ENCODE peak calls at places on chromosomes 6 and 20, in eight cellular contexts. One of them, this sample, is unnamed.

GRCh38 chr6:112235956-112236355 is 18.4 kb downstream of the LAMA4 start:
- DNase-seq in fibroblast of pulmonary artery: peak; percentile 93
- DNase-seq in OCI-LY7: no peak
- DNase-seq in A549: no peak
- DNase-seq in tibial nerve: no peak
- DNase-seq in ascending aorta: no peak
- DNase-seq in cardiac fibroblast: peak; percentile 98
- DNase-seq in fibroblast of mammary gland: peak; percentile 99
- DNase-seq in this sample: no peak

GRCh38 chr20:50792708-50793574 is 1.9 kb upstream of the BCAS4 start:
- DNase-seq in fibroblast of pulmonary artery: no peak
- DNase-seq in OCI-LY7: no peak
- DNase-seq in A549: no peak
- DNase-seq in tibial nerve: no peak
- DNase-seq in ascending aorta: no peak
- DNase-seq in cardiac fibroblast: no peak
- DNase-seq in fibroblast of mammary gland: no peak
- DNase-seq in this sample: no peak

GRCh38 chr6:83708970-83709747 is at the start of gene SNAP91:
- DNase-seq in fibroblast of pulmonary artery: peak; percentile 2
- DNase-seq in OCI-LY7: no peak
- DNase-seq in A549: peak; percentile 12
- DNase-seq in tibial nerve: no peak
- DNase-seq in ascending aorta: no peak
- DNase-seq in cardiac fibroblast: no peak
- DNase-seq in fibroblast of mammary gland: no peak
- DNase-seq in this sample: no peak

GRCh38 chr6:6680524-6680923 is 92.0 kb downstream of the LY86 start:
- DNase-seq in fibroblast of pulmonary artery: no peak
- DNase-seq in OCI-LY7: no peak
- DNase-seq in A549: no peak
- DNase-seq in tibial nerve: no peak
- DNase-seq in ascending aorta: no peak
- DNase-seq in cardiac fibroblast: no peak
- DNase-seq in fibroblast of mammary gland: no peak
- DNase-seq in this sample: no peak

GRCh38 chr6:82113231-82113630 is 134.3 kb downstream of the IBTK start:
- DNase-seq in fibroblast of pulmonary artery: no peak
- DNase-seq in OCI-LY7: no peak
- DNase-seq in A549: no peak
- DNase-seq in tibial nerve: no peak
- DNase-seq in ascending aorta: no peak
- DNase-seq in cardiac fibroblast: no peak
- DNase-seq in fibroblast of mammary gland: no peak
- DNase-seq in this sample: no peak

GRCh38 chr6:87391334-87391733 is 16.4 kb upstream of the CFAP206 start:
- DNase-seq in fibroblast of pulmonary artery: peak; percentile 48
- DNase-seq in OCI-LY7: peak; percentile 66
- DNase-seq in A549: peak; percentile 20
- DNase-seq in tibial nerve: no peak
- DNase-seq in ascending aorta: no peak
- DNase-seq in cardiac fibroblast: peak; percentile 44
- DNase-seq in fibroblast of mammary gland: peak; percentile 32
- DNase-seq in this sample: no peak

GRCh38 chr6:150413198-150413597 is 44.4 kb downstream of the IYD start:
- DNase-seq in fibroblast of pulmonary artery: no peak
- DNase-seq in OCI-LY7: no peak
- DNase-seq in A549: no peak
- DNase-seq in tibial nerve: no peak
- DNase-seq in ascending aorta: no peak
- DNase-seq in cardiac fibroblast: no peak
- DNase-seq in fibroblast of mammary gland: no peak
- DNase-seq in this sample: no peak

GRCh38 chr6:49205526-49205925 is 257.5 kb downstream of the MMUT start:
- DNase-seq in fibroblast of pulmonary artery: no peak
- DNase-seq in OCI-LY7: no peak
- DNase-seq in A549: no peak
- DNase-seq in tibial nerve: no peak
- DNase-seq in ascending aorta: no peak
- DNase-seq in cardiac fibroblast: no peak
- DNase-seq in fibroblast of mammary gland: no peak
- DNase-seq in this sample: no peak

GRCh38 chr6:33668914-33669313 is 42.6 kb downstream of the UQCC2 start:
- DNase-seq in fibroblast of pulmonary artery: no peak
- DNase-seq in OCI-LY7: peak; percentile 48
- DNase-seq in A549: peak; percentile 78
- DNase-seq in tibial nerve: no peak
- DNase-seq in ascending aorta: no peak
- DNase-seq in cardiac fibroblast: no peak
- DNase-seq in fibroblast of mammary gland: no peak
- DNase-seq in this sample: no peak

GRCh38 chr6:157267109-157267611 is 56.2 kb downstream of the TMEM242 start:
- DNase-seq in fibroblast of pulmonary artery: no peak
- DNase-seq in OCI-LY7: no peak
- DNase-seq in A549: no peak
- DNase-seq in tibial nerve: no peak
- DNase-seq in ascending aorta: no peak
- DNase-seq in cardiac fibroblast: no peak
- DNase-seq in fibroblast of mammary gland: no peak
- DNase-seq in this sample: no peak

GRCh38 chr6:6825153-6825847 is 236.8 kb downstream of the LY86 start:
- DNase-seq in fibroblast of pulmonary artery: no peak
- DNase-seq in OCI-LY7: no peak
- DNase-seq in A549: no peak
- DNase-seq in tibial nerve: no peak
- DNase-seq in ascending aorta: no peak
- DNase-seq in cardiac fibroblast: no peak
- DNase-seq in fibroblast of mammary gland: no peak
- DNase-seq in this sample: no peak

GRCh38 chr20:38997622-38998021 is 35.5 kb downstream of the DHX35 start:
- DNase-seq in fibroblast of pulmonary artery: no peak
- DNase-seq in OCI-LY7: peak; percentile 13
- DNase-seq in A549: no peak
- DNase-seq in tibial nerve: no peak
- DNase-seq in ascending aorta: no peak
- DNase-seq in cardiac fibroblast: no peak
- DNase-seq in fibroblast of mammary gland: no peak
- DNase-seq in this sample: no peak

GRCh38 chr6:144633886-144634285 is 348.8 kb downstream of the UTRN start:
- DNase-seq in fibroblast of pulmonary artery: no peak
- DNase-seq in OCI-LY7: no peak
- DNase-seq in A549: no peak
- DNase-seq in tibial nerve: no peak
- DNase-seq in ascending aorta: no peak
- DNase-seq in cardiac fibroblast: no peak
- DNase-seq in fibroblast of mammary gland: no peak
- DNase-seq in this sample: no peak

GRCh38 chr6:1603708-1604346 is 5.9 kb upstream of the FOXC1 start:
- DNase-seq in fibroblast of pulmonary artery: no peak
- DNase-seq in OCI-LY7: no peak
- DNase-seq in A549: no peak
- DNase-seq in tibial nerve: no peak
- DNase-seq in ascending aorta: no peak
- DNase-seq in cardiac fibroblast: no peak
- DNase-seq in fibroblast of mammary gland: no peak
- DNase-seq in this sample: no peak

GRCh38 chr6:29751480-29751879 is 28.2 kb downstream of the HLA-F start:
- DNase-seq in fibroblast of pulmonary artery: no peak
- DNase-seq in OCI-LY7: no peak
- DNase-seq in A549: no peak
- DNase-seq in tibial nerve: no peak
- DNase-seq in ascending aorta: no peak
- DNase-seq in cardiac fibroblast: no peak
- DNase-seq in fibroblast of mammary gland: no peak
- DNase-seq in this sample: no peak

GRCh38 chr6:29755295-29755871 is 32.1 kb downstream of the HLA-F start:
- DNase-seq in fibroblast of pulmonary artery: no peak
- DNase-seq in OCI-LY7: no peak
- DNase-seq in A549: no peak
- DNase-seq in tibial nerve: no peak
- DNase-seq in ascending aorta: no peak
- DNase-seq in cardiac fibroblast: no peak
- DNase-seq in fibroblast of mammary gland: no peak
- DNase-seq in this sample: no peak

GRCh38 chr6:29752451-29753308 is 29.4 kb downstream of the HLA-F start:
- DNase-seq in fibroblast of pulmonary artery: peak; percentile 90
- DNase-seq in OCI-LY7: peak; percentile 90
- DNase-seq in A549: peak; percentile 87
- DNase-seq in tibial nerve: peak; percentile 84
- DNase-seq in ascending aorta: peak; percentile 74
- DNase-seq in cardiac fibroblast: peak; percentile 93
- DNase-seq in fibroblast of mammary gland: peak; percentile 91
- DNase-seq in this sample: peak; percentile 82

GRCh38 chr6:29750709-29751108 is 27.5 kb downstream of the HLA-F start:
- DNase-seq in fibroblast of pulmonary artery: no peak
- DNase-seq in OCI-LY7: no peak
- DNase-seq in A549: no peak
- DNase-seq in tibial nerve: no peak
- DNase-seq in ascending aorta: no peak
- DNase-seq in cardiac fibroblast: no peak
- DNase-seq in fibroblast of mammary gland: no peak
- DNase-seq in this sample: no peak

DNA sequence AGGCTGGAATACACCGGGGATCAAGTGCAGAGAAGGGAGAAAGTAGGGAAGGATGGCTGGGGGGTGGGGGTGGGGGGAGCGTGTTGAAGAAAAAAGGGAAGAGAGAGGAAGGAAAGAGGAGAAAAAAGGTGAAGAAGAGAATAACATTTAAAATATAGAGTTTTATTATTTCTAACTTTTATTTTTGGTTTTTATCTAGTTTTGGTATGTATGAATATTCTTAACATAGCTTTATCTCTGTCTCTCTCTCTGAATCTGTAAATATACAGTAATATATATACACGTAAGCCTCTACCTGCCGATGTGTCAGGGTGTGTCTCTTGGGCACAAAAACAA is 30.0 kb downstream of the HLA-F start:
- DNase-seq in fibroblast of pulmonary artery: no peak
- DNase-seq in OCI-LY7: no peak
- DNase-seq in A549: no peak
- DNase-seq in tibial nerve: no peak
- DNase-seq in ascending aorta: no peak
- DNase-seq in cardiac fibroblast: no peak
- DNase-seq in fibroblast of mammary gland: no peak
- DNase-seq in this sample: no peak
- TF ChIP-seq CTCF in fibroblast of pulmonary artery: no peak
- TF ChIP-seq CTCF in OCI-LY7: no peak
- TF ChIP-seq CTCF in A549: no peak
- TF ChIP-seq CTCF in tibial nerve: no peak
- TF ChIP-seq CTCF in ascending aorta: no peak
- TF ChIP-seq CTCF in cardiac fibroblast: no peak
- TF ChIP-seq CTCF in fibroblast of mammary gland: no peak
- TF ChIP-seq CTCF in this sample: no peak

GRCh38 chr6:15616266-15616665 is 46.6 kb downstream of the DTNBP1 start:
- DNase-seq in fibroblast of pulmonary artery: no peak
- DNase-seq in OCI-LY7: no peak
- DNase-seq in A549: no peak
- DNase-seq in tibial nerve: no peak
- DNase-seq in ascending aorta: no peak
- DNase-seq in cardiac fibroblast: no peak
- DNase-seq in fibroblast of mammary gland: no peak
- DNase-seq in this sample: no peak

GRCh38 chr6:15618685-15619084 is 44.1 kb downstream of the DTNBP1 start:
- DNase-seq in fibroblast of pulmonary artery: no peak
- DNase-seq in OCI-LY7: no peak
- DNase-seq in A549: no peak
- DNase-seq in tibial nerve: no peak
- DNase-seq in ascending aorta: no peak
- DNase-seq in cardiac fibroblast: no peak
- DNase-seq in fibroblast of mammary gland: no peak
- DNase-seq in this sample: no peak

GRCh38 chr6:15619330-15619729 is 43.5 kb downstream of the DTNBP1 start:
- DNase-seq in fibroblast of pulmonary artery: no peak
- DNase-seq in OCI-LY7: no peak
- DNase-seq in A549: no peak
- DNase-seq in tibial nerve: no peak
- DNase-seq in ascending aorta: no peak
- DNase-seq in cardiac fibroblast: no peak
- DNase-seq in fibroblast of mammary gland: no peak
- DNase-seq in this sample: no peak

GRCh38 chr6:15614277-15614676 is 48.6 kb downstream of the DTNBP1 start:
- DNase-seq in fibroblast of pulmonary artery: no peak
- DNase-seq in OCI-LY7: no peak
- DNase-seq in A549: no peak
- DNase-seq in tibial nerve: no peak
- DNase-seq in ascending aorta: no peak
- DNase-seq in cardiac fibroblast: no peak
- DNase-seq in fibroblast of mammary gland: no peak
- DNase-seq in this sample: no peak

GRCh38 chr6:15615837-15616236 is 47.0 kb downstream of the DTNBP1 start:
- DNase-seq in fibroblast of pulmonary artery: no peak
- DNase-seq in OCI-LY7: no peak
- DNase-seq in A549: no peak
- DNase-seq in tibial nerve: no peak
- DNase-seq in ascending aorta: no peak
- DNase-seq in cardiac fibroblast: no peak
- DNase-seq in fibroblast of mammary gland: no peak
- DNase-seq in this sample: no peak
- H3K4me3 ChIP-seq in fibroblast of pulmonary artery: no peak overlapping the region
- H3K4me3 ChIP-seq in OCI-LY7: no peak overlapping the region
- H3K4me3 ChIP-seq in A549: no peak overlapping the region
- H3K4me3 ChIP-seq in tibial nerve: no peak overlapping the region
- H3K4me3 ChIP-seq in ascending aorta: no peak overlapping the region
- H3K4me3 ChIP-seq in cardiac fibroblast: no peak overlapping the region
- H3K4me3 ChIP-seq in fibroblast of mammary gland: no peak overlapping the region
- H3K4me3 ChIP-seq in this sample: no peak overlapping the region

GRCh38 chr6:138765896-138766487 is 7.6 kb upstream of the CCDC28A start:
- DNase-seq in fibroblast of pulmonary artery: peak; percentile 72
- DNase-seq in OCI-LY7: peak; percentile 55
- DNase-seq in A549: peak; percentile 31
- DNase-seq in tibial nerve: no peak
- DNase-seq in ascending aorta: no peak
- DNase-seq in cardiac fibroblast: peak; percentile 72
- DNase-seq in fibroblast of mammary gland: peak; percentile 59
- DNase-seq in this sample: no peak
- TF ChIP-seq CTCF in fibroblast of pulmonary artery: peak; percentile 61
- TF ChIP-seq CTCF in OCI-LY7: peak; percentile 94
- TF ChIP-seq CTCF in A549: peak; percentile 66
- TF ChIP-seq CTCF in tibial nerve: peak; percentile 52
- TF ChIP-seq CTCF in ascending aorta: peak; percentile 48
- TF ChIP-seq CTCF in cardiac fibroblast: peak; percentile 52
- TF ChIP-seq CTCF in fibroblast of mammary gland: peak; percentile 53
- TF ChIP-seq CTCF in this sample: peak; percentile 24

DNA sequence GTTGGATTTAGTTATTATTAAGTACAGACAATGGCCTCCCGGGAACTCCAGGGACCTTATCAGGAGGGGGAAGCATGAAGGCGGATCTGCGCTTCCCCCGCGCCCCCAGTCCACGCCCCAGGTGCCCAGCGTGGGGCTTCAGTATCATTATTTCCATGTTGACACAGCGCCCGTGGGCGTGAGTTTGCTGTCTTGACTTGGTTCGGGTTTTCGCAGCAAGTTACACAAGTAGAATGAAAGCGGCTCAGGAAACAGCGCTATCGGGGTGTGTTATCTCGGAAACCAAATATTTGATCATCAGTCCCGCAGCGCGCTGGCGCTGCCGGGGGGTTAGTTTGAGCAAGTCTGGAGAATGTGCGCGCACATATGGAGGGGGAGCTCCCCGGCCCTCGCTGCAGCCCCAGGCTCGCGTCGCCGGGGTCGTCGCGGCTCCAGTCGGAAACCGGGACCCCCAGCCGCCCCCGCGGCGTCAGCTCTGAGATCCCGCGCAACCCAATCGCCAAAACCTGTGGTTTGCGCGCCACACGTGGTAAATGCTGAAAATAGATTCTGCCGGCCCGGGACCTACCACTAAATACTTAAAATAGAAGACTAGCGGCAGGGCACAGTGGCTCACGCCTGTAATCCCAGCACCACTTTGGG is 2.2 kb downstream of the BMP7 start:
- DNase-seq in fibroblast of pulmonary artery: no peak
- DNase-seq in OCI-LY7: no peak
- DNase-seq in A549: no peak
- DNase-seq in tibial nerve: no peak
- DNase-seq in ascending aorta: no peak
- DNase-seq in cardiac fibroblast: no peak
- DNase-seq in fibroblast of mammary gland: no peak
- DNase-seq in this sample: no peak
- H3K4me3 ChIP-seq in fibroblast of pulmonary artery: no peak overlapping the region
- H3K4me3 ChIP-seq in OCI-LY7: peak overlapping the region; percentile 85
- H3K4me3 ChIP-seq in A549: peak overlapping the region; percentile 47
- H3K4me3 ChIP-seq in tibial nerve: peak overlapping the region; percentile 53
- H3K4me3 ChIP-seq in ascending aorta: no peak overlapping the region
- H3K4me3 ChIP-seq in cardiac fibroblast: no peak overlapping the region
- H3K4me3 ChIP-seq in fibroblast of mammary gland: no peak overlapping the region
- H3K4me3 ChIP-seq in this sample: peak overlapping the region; percentile 22